ENCODE peak calls at places on chromosomes 6 and 20, in four cellular contexts. W is tibial nerve, H is aorta, K is HepG2. L is an unnamed sample.

GRCh38 chr6:145815875-145816274 is 1.3 kb upstream of the FBXO30 start:
- DNase-seq in H (peak; percentile 32), K (no peak), W (no peak), L (no peak)

GRCh38 chr6:101344885-101345284 is 48.6 kb upstream of the GRIK2 start:
- DNase-seq in H (no peak), K (no peak), W (no peak), L (no peak)

GRCh38 chr6:11974089-11974488 is 38.0 kb upstream of the HIVEP1 start:
- DNase-seq in K (no peak), H (no peak), W (no peak), L (no peak)

GRCh38 chr6:21679761-21680265 is 86.3 kb downstream of the SOX4 start:
- DNase-seq in W (no peak), H (no peak), K (no peak), L (no peak)

GRCh38 chr20:37246736-37247135 is 14.9 kb downstream of the GHRH start:
- DNase-seq in W (no peak), K (no peak), H (no peak), L (no peak)

GRCh38 chr20:33518071-33518470 is 28.2 kb downstream of the CBFA2T2 start:
- DNase-seq in K (no peak), H (no peak), W (no peak), L (no peak)

GRCh38 chr20:50431066-50431450 is 79.1 kb upstream of the PTPN1 start:
- DNase-seq in W (no peak), K (no peak), H (no peak), L (no peak)

GRCh38 chr6:116971959-116972358 is 94.9 kb downstream of the RFX6 start:
- DNase-seq in W (no peak), H (no peak), K (peak; percentile 68), L (peak; percentile 7)

GRCh38 chr20:1993986-1994385 is at the start of gene PDYN:
- DNase-seq in W (no peak), H (no peak), K (no peak), L (no peak)

GRCh38 chr6:53737746-53738145 is 57.1 kb upstream of the LRRC1 start:
- DNase-seq in K (peak; percentile 45), W (no peak), H (no peak), L (no peak)

GRCh38 chr6:75331134-75331533 is 46.5 kb upstream of the TMEM30A start:
- DNase-seq in H (no peak), K (no peak), W (no peak), L (no peak)

GRCh38 chr6:67952121-67952520 is 683.0 kb upstream of the ADGRB3 start:
- DNase-seq in K (no peak), H (no peak), W (no peak), L (no peak)

GRCh38 chr20:37920270-37920669 is 17.3 kb downstream of the VSTM2L start:
- DNase-seq in K (no peak), H (no peak), W (no peak), L (no peak)

GRCh38 chr20:58523072-58523681 is 8.0 kb upstream of the APCDD1L start:
- DNase-seq in H (no peak), K (no peak), W (no peak), L (no peak)

GRCh38 chr20:38127011-38127621 is 38.0 kb downstream of the TGM2 start:
- DNase-seq in K (no peak), W (peak; percentile 26), H (no peak), L (peak; percentile 72)

DNA sequence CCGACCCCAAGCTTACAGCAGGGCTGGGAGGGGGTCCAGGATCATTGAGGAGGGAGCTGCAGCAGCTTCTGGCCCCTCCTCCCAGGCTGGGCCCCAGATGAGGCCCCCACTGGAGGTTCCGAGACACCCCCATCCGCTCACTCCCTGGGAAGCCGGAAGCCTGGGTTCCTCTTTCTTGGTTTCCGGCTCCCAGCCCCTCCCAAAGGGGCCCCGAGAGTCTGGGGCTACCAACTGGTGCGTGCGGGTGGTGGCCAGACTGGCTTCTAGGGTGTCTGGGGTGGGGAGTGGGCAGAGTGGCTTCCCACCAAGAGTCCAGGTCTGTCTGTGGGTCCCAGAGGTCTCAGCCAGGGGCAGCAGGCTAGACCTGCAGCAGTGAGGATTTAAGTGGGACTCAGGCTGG is 2.2 kb downstream of the RGS19 start:
- DNase-seq in K (no peak), H (no peak), W (no peak), L (no peak)
- H3K4me3 ChIP-seq in K (no peak overlapping the region), H (no peak overlapping the region), W (no peak overlapping the region), L (peak overlapping the region; percentile 84)

GRCh38 chr6:124066995-124067552 is 263.4 kb downstream of the NKAIN2 start:
- DNase-seq in H (no peak), W (no peak), K (no peak), L (no peak)
- H3K9me3 ChIP-seq in H (no peaks in the 10 kb centered on the region), W (no peaks in the 10 kb centered on the region), K (no peaks in the 10 kb centered on the region), L (no peaks in the 10 kb centered on the region)

DNA sequence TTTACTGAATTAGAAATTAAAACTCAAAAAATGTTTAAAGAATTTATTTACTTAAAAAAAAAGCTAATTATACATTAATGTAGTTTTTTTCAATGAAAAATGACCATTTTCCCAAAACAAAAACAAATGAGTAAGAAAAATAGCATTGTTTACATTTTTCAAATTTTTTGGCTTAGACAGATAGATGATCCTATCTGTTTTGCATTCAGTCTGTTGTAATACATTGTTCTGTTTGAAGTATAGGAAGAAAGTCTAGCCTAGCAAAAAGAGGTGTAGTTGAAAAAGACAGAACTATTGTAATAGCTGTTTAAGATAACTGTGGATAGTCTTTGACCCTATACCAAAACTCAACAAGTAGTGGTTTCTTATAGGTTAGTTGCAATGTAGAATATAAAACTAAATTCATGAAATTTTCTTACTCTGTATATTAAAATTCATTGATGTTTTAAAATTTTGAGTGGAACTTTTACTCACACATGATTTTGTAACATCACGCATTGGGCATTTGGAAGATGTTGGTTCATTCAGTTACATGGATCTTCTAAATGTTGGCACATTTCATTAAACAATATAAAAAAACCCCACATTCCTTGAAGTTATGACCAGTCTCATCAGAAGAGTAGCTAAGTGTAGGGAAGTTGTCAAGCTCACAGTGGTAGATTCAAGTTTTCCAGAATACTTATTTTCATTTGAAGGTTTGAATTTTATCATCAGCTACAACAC is 62.0 kb downstream of the KCNS1 start:
- DNase-seq in K (no peak), H (no peak), W (no peak), L (no peak)
- H3K4me3 ChIP-seq in K (no peak overlapping the region), H (no peak overlapping the region), W (no peak overlapping the region), L (no peak overlapping the region)

DNA sequence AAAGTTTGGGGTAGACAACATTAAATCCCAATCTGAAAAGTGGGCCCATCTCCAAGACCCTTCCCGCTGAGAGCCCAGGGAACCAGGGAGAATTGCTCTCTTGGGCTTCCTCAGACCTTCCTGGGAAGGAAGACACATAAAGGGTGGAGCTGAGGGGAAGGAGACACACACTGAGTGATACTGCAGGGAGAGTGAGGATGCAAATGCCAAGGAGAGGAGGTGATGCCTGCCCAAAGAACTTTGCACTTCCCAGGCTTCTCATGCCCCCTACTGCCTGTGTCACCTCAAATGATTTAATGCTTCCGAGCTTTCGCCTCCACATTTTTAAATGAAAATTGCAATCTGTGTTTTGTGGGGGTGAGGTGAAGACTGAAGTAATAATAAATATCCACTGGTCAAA is 7.5 kb upstream of the BTN2A1 start:
- DNase-seq in W (no peak), K (no peak), H (no peak), L (no peak)
- H3K9me3 ChIP-seq in W (no peaks in the 10 kb centered on the region), K (no peaks in the 10 kb centered on the region), H (no peaks in the 10 kb centered on the region), L (no peaks in the 10 kb centered on the region)

GRCh38 chr6:31927242-31927867 is at the start of gene C2:
- DNase-seq in H (no peak), W (no peak), K (peak; percentile 96), L (no peak)

GRCh38 chr6:31928672-31928939 is 1.1 kb downstream of the C2 start:
- DNase-seq in H (peak; percentile 23), K (no peak), W (no peak), L (no peak)

GRCh38 chr6:31922942-31923341 is 4.6 kb upstream of the C2 start:
- DNase-seq in K (peak; percentile 73), H (peak; percentile 30), W (no peak), L (no peak)

GRCh38 chr6:31930962-31931361 is 3.4 kb downstream of the C2 start:
- DNase-seq in W (no peak), K (no peak), H (no peak), L (no peak)

GRCh38 chr6:31927868-31928671 is 553 bp downstream of the C2 start:
- DNase-seq in K (no peak), H (peak; percentile 39), W (no peak), L (no peak)
- H3K4me3 ChIP-seq in K (peak overlapping the region; percentile 81), H (no peak overlapping the region), W (peak overlapping the region; percentile 19), L (no peak overlapping the region)

GRCh38 chr20:16554766-16555543 is 18.3 kb downstream of the KIF16B start:
- DNase-seq in K (no peak), H (no peak), W (no peak), L (no peak)

GRCh38 chr20:16556299-16556698 is 16.9 kb downstream of the KIF16B start:
- DNase-seq in W (no peak), K (no peak), H (no peak), L (no peak)

GRCh38 chr20:16553161-16553560 is 20.1 kb downstream of the KIF16B start:
- DNase-seq in W (no peak), H (no peak), K (no peak), L (no peak)

GRCh38 chr20:16553684-16554083 is 19.6 kb downstream of the KIF16B start:
- DNase-seq in W (no peak), H (no peak), K (no peak), L (no peak)

DNA sequence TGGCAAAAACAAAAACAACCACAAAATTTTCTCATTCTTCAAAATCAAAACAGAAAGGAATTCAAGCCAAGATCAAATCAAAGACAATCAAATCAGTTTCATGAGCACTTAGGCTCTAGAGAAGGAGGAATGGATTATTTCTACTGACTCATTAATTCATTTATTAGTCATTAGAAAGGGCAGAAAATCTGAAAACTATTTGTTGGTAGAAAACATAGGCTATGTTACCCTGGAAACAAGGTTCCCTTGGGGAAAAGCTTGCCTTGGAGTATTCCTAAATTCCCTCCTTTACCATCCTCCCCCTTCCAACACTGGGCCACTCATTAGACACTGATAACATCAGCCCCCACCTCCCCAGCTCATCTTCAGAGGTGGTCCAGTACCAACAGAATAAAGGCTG is 17.5 kb downstream of the KIF16B start:
- DNase-seq in H (no peak), W (no peak), K (no peak), L (no peak)
- H3K9me3 ChIP-seq in H (no peaks in the 10 kb centered on the region), W (no peaks in the 10 kb centered on the region), K (no peaks in the 10 kb centered on the region), L (no peaks in the 10 kb centered on the region)

DNA sequence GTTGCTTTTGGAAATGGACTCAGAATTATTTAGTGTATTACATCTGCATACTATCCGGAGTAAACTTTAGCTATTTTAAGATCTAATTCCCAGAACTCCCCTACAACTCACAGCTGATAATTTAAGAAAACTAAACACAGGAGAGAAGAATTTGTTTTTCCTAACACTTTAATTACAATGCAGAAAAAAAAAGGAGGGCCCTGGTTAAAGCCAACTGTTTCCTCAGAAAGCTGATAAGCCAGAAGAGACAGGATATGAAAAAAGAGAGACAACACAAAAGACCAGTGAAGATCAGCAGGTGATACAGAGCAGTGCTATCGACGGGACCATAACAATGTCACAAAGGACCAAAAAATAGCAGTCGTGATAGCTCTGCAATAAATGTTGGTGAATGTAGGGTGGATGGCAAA is 5.8 kb downstream of the IFNGR1 start:
- DNase-seq in K (no peak), H (no peak), W (no peak), L (no peak)
- H3K4me3 ChIP-seq in K (no peak overlapping the region), H (peak overlapping the region; percentile 21), W (no peak overlapping the region), L (peak overlapping the region; percentile 16)

GRCh38 chr6:125787791-125788190 is 3.0 kb upstream of the NCOA7 start:
- DNase-seq in W (no peak), H (no peak), K (no peak), L (no peak)
- H3K9me3 ChIP-seq in W (no peaks in the 10 kb centered on the region), H (no peaks in the 10 kb centered on the region), K (no peaks in the 10 kb centered on the region), L (no peaks in the 10 kb centered on the region)